ENCODE peak calls at places on chromosomes 7 and 10, in five cellular contexts. One of them, this sample, is unnamed.

GRCh38 chr7:155815332-155816191 is 3.3 kb upstream of the SHH start:
- DNase-seq in islet precursor cell: peak; percentile 84
- DNase-seq in astrocyte of the cerebellum: peak; percentile 6
- DNase-seq in coronary artery: no peak
- DNase-seq in ELR: peak; percentile 56
- DNase-seq in this sample: no peak

GRCh38 chr10:102919992-102920736 is 2.1 kb downstream of the CNNM2 start:
- DNase-seq in islet precursor cell: no peak
- DNase-seq in astrocyte of the cerebellum: no peak
- DNase-seq in coronary artery: no peak
- DNase-seq in ELR: peak; percentile 2
- DNase-seq in this sample: no peak

GRCh38 chr7:29258951-29259350 is 64.4 kb downstream of the CHN2 start:
- DNase-seq in islet precursor cell: no peak
- DNase-seq in astrocyte of the cerebellum: no peak
- DNase-seq in coronary artery: no peak
- DNase-seq in ELR: no peak
- DNase-seq in this sample: no peak

GRCh38 chr10:71076473-71077142 is 135.8 kb upstream of the UNC5B start:
- DNase-seq in islet precursor cell: peak; percentile 91
- DNase-seq in astrocyte of the cerebellum: no peak
- DNase-seq in coronary artery: no peak
- DNase-seq in ELR: no peak
- DNase-seq in this sample: no peak

GRCh38 chr10:128152741-128153583 is 26.7 kb upstream of the MKI67 start:
- DNase-seq in islet precursor cell: peak; percentile 67
- DNase-seq in astrocyte of the cerebellum: no peak
- DNase-seq in coronary artery: no peak
- DNase-seq in ELR: no peak
- DNase-seq in this sample: no peak

GRCh38 chr7:151086802-151087246 is 549 bp downstream of the AGAP3 start:
- DNase-seq in islet precursor cell: no peak
- DNase-seq in astrocyte of the cerebellum: no peak
- DNase-seq in coronary artery: no peak
- DNase-seq in ELR: peak; percentile 66
- DNase-seq in this sample: no peak

GRCh38 chr7:157043745-157044144 is 33.3 kb upstream of the MNX1 start:
- DNase-seq in islet precursor cell: no peak
- DNase-seq in astrocyte of the cerebellum: no peak
- DNase-seq in coronary artery: no peak
- DNase-seq in ELR: peak; percentile 88
- DNase-seq in this sample: peak; percentile 33

GRCh38 chr10:72277996-72278667 is 4.4 kb downstream of the DDIT4 start:
- DNase-seq in islet precursor cell: no peak
- DNase-seq in astrocyte of the cerebellum: no peak
- DNase-seq in coronary artery: no peak
- DNase-seq in ELR: no peak
- DNase-seq in this sample: no peak

GRCh38 chr7:144127714-144128334 is 4.8 kb downstream of the OR2A14 start:
- DNase-seq in islet precursor cell: peak; percentile 94
- DNase-seq in astrocyte of the cerebellum: peak; percentile 54
- DNase-seq in coronary artery: no peak
- DNase-seq in ELR: peak; percentile 67
- DNase-seq in this sample: peak; percentile 14

GRCh38 chr7:129343099-129343700 is 91.0 kb upstream of the STRIP2 start:
- DNase-seq in islet precursor cell: no peak
- DNase-seq in astrocyte of the cerebellum: peak; percentile 34
- DNase-seq in coronary artery: no peak
- DNase-seq in ELR: peak; percentile 65
- DNase-seq in this sample: no peak

GRCh38 chr7:24025094-24025493 is 258.9 kb upstream of the NPY start:
- DNase-seq in islet precursor cell: no peak
- DNase-seq in astrocyte of the cerebellum: peak; percentile 36
- DNase-seq in coronary artery: no peak
- DNase-seq in ELR: peak; percentile 57
- DNase-seq in this sample: peak; percentile 0

GRCh38 chr7:26073041-26073440 is 79.0 kb upstream of the NFE2L3 start:
- DNase-seq in islet precursor cell: no peak
- DNase-seq in astrocyte of the cerebellum: no peak
- DNase-seq in coronary artery: no peak
- DNase-seq in ELR: no peak
- DNase-seq in this sample: no peak

GRCh38 chr7:140525741-140526140 is 46.4 kb upstream of the MKRN1 start:
- DNase-seq in islet precursor cell: peak; percentile 84
- DNase-seq in astrocyte of the cerebellum: no peak
- DNase-seq in coronary artery: no peak
- DNase-seq in ELR: peak; percentile 19
- DNase-seq in this sample: no peak

GRCh38 chr7:66920256-66920655 is 769 bp upstream of the TMEM248 start:
- DNase-seq in islet precursor cell: no peak
- DNase-seq in astrocyte of the cerebellum: no peak
- DNase-seq in coronary artery: no peak
- DNase-seq in ELR: no peak
- DNase-seq in this sample: no peak

GRCh38 chr10:60123172-60123571 is 216.8 kb upstream of the CCDC6 start:
- DNase-seq in islet precursor cell: no peak
- DNase-seq in astrocyte of the cerebellum: no peak
- DNase-seq in coronary artery: no peak
- DNase-seq in ELR: peak; percentile 48
- DNase-seq in this sample: no peak

GRCh38 chr7:120805636-120806388 is 52.1 kb downstream of the TSPAN12 start:
- DNase-seq in islet precursor cell: peak; percentile 60
- DNase-seq in astrocyte of the cerebellum: peak; percentile 52
- DNase-seq in coronary artery: no peak
- DNase-seq in ELR: peak; percentile 63
- DNase-seq in this sample: no peak

GRCh38 chr10:24706479-24707118 is 17.1 kb downstream of the ARHGAP21 start:
- DNase-seq in islet precursor cell: peak; percentile 81
- DNase-seq in astrocyte of the cerebellum: peak; percentile 82
- DNase-seq in coronary artery: no peak
- DNase-seq in ELR: peak; percentile 95
- DNase-seq in this sample: peak; percentile 87

GRCh38 chr7:98879198-98879988 is 1.1 kb downstream of the TRRAP start:
- DNase-seq in islet precursor cell: peak; percentile 74
- DNase-seq in astrocyte of the cerebellum: no peak
- DNase-seq in coronary artery: peak; percentile 79
- DNase-seq in ELR: peak; percentile 43
- DNase-seq in this sample: no peak

GRCh38 chr7:130356760-130357611 is 12.4 kb downstream of the CPA5 start:
- DNase-seq in islet precursor cell: peak; percentile 84
- DNase-seq in astrocyte of the cerebellum: peak; percentile 77
- DNase-seq in coronary artery: peak; percentile 73
- DNase-seq in ELR: peak; percentile 91
- DNase-seq in this sample: no peak

GRCh38 chr7:11831727-11832495 is at the start of gene THSD7A:
- DNase-seq in islet precursor cell: peak; percentile 85
- DNase-seq in astrocyte of the cerebellum: no peak
- DNase-seq in coronary artery: no peak
- DNase-seq in ELR: peak; percentile 73
- DNase-seq in this sample: no peak

This sample was measured in AG04449.